ENCODE peak calls at places on chromosomes 7 and 10, in ten cellular contexts. K is GM13976, F is AG10803, V is Calu3, E is psoas muscle, L is cardiac fibroblast, T is neural progenitor cell, X is IMR-90, U is GM20000, Y is HFFc6. O is an unnamed sample.

GRCh38 chr10:78451592-78451991 is 417.9 kb downstream of the RPS24 start:
- DNase-seq in K (no peak), F (no peak), V (no peak), E (no peak), L (no peak), T (peak; percentile 69), X (peak; percentile 16), U (no peak), Y (no peak), O (no peak)

GRCh38 chr7:74039337-74039736 is 11.4 kb downstream of the ELN start:
- DNase-seq in K (no peak), F (no peak), V (no peak), E (peak; percentile 76), L (no peak), T (no peak), X (no peak), U (no peak), Y (no peak), O (peak; percentile 30)

GRCh38 chr10:60480865-60481563 is 91.3 kb upstream of the ANK3 start:
- DNase-seq in K (no peak), F (peak; percentile 87), V (peak; percentile 60), E (no peak), L (peak; percentile 89), T (no peak), X (peak; percentile 76), U (no peak), Y (peak; percentile 73), O (peak; percentile 97)

GRCh38 chr7:157558061-157558460 is 221.3 kb downstream of the DNAJB6 start:
- DNase-seq in K (no peak), F (no peak), V (no peak), E (no peak), L (no peak), T (no peak), X (no peak), U (no peak), Y (no peak), O (no peak)

GRCh38 chr10:116055252-116055918 is 217.6 kb downstream of the GFRA1 start:
- DNase-seq in K (no peak), F (no peak), V (no peak), E (peak; percentile 50), L (no peak), T (no peak), X (no peak), U (no peak), Y (no peak), O (no peak)

GRCh38 chr7:134827889-134828288 is 48.5 kb downstream of the CALD1 start:
- DNase-seq in K (no peak), F (peak; percentile 72), V (no peak), E (no peak), L (peak; percentile 96), T (no peak), X (peak; percentile 84), U (no peak), Y (no peak), O (no peak)

GRCh38 chr10:71719464-71720303 is at the start of gene C10orf105:
- DNase-seq in K (no peak), F (no peak), V (no peak), E (no peak), L (no peak), T (peak; percentile 74), X (no peak), U (no peak), Y (no peak), O (no peak)

GRCh38 chr10:132404169-132404880 is 7.3 kb downstream of the PWWP2B start:
- DNase-seq in K (no peak), F (no peak), V (no peak), E (peak; percentile 2), L (no peak), T (no peak), X (no peak), U (no peak), Y (no peak), O (no peak)

GRCh38 chr10:48468866-48469511 is 135.9 kb downstream of the ARHGAP22 start:
- DNase-seq in K (no peak), F (no peak), V (no peak), E (no peak), L (no peak), T (no peak), X (no peak), U (no peak), Y (no peak), O (no peak)

GRCh38 chr10:48470115-48470892 is 134.6 kb downstream of the ARHGAP22 start:
- DNase-seq in K (no peak), F (no peak), V (no peak), E (no peak), L (no peak), T (peak; percentile 62), X (peak; percentile 12), U (no peak), Y (no peak), O (no peak)

GRCh38 chr10:48469516-48470020 is 135.3 kb downstream of the ARHGAP22 start:
- DNase-seq in K (no peak), F (no peak), V (no peak), E (no peak), L (no peak), T (no peak), X (no peak), U (no peak), Y (no peak), O (no peak)

GRCh38 chr10:48472670-48473069 is 132.2 kb downstream of the ARHGAP22 start:
- DNase-seq in K (no peak), F (no peak), V (no peak), E (no peak), L (no peak), T (no peak), X (no peak), U (no peak), Y (no peak), O (no peak)

DNA sequence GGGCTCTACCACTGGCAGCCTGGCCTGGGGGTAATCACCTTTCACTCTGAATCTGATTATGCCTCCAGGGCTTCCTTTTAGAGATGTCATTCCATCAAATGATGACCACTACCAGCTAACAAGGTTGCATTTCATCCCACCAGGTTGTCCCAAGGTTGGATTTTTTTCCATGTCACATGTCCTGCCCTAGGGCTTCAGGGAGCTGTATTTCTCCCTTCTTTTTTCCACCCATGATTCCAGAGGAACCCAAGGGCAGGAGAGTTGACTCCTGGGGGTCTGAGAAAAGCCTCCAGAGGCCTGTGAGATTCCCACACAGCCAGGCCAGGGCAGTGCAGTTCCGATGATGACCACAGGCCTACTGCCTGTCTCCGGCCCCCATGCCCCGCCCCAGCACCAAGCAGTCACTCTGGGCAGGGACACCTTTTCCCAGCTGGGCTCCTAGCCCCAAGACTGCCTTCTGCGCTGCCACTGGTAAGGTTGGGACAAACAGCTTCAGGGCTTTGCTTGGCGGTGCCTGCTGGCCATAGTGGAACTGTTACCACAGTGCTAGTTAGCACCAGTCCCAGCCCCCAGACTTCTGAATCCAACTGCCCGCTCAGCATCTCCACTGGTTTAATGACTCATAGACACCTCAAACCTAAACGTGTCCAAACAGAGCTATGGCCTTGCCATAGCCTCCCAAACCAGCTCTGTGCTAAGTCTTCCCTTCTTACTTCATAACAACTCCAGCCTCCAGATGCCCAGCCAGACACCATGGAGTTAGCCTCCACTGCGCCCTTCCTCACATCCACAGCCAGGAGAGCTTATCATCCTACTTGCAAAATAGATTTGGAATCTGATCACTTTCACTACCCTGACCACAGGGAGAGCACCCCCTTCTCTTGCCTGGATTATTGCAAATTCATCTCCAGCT is 133.7 kb downstream of the ARHGAP22 start:
- DNase-seq in K (no peak), F (peak; percentile 33), V (no peak), E (no peak), L (peak; percentile 35), T (no peak), X (peak; percentile 68), U (no peak), Y (peak; percentile 62), O (peak; percentile 88)
- TF ChIP-seq CTCF in K (no peak), F (no peak), V (no peak), E (no peak), L (peak; percentile 10), T (no peak), X (no peak), U (no peak), Y (peak; percentile 55), O (peak; percentile 7)

GRCh38 chr10:117224036-117224430 is 16.9 kb upstream of the SLC18A2 start:
- DNase-seq in K (no peak), F (no peak), V (no peak), E (no peak), L (no peak), T (no peak), X (no peak), U (no peak), Y (no peak), O (no peak)

GRCh38 chr10:117228210-117228609 is 12.7 kb upstream of the SLC18A2 start:
- DNase-seq in K (no peak), F (no peak), V (no peak), E (no peak), L (no peak), T (no peak), X (no peak), U (no peak), Y (no peak), O (no peak)

GRCh38 chr10:117223413-117224035 is 17.4 kb upstream of the SLC18A2 start:
- DNase-seq in K (no peak), F (no peak), V (no peak), E (no peak), L (no peak), T (no peak), X (no peak), U (no peak), Y (no peak), O (no peak)

GRCh38 chr10:117224881-117225280 is 16.0 kb upstream of the SLC18A2 start:
- DNase-seq in K (no peak), F (no peak), V (no peak), E (no peak), L (no peak), T (no peak), X (no peak), U (no peak), Y (no peak), O (no peak)

DNA sequence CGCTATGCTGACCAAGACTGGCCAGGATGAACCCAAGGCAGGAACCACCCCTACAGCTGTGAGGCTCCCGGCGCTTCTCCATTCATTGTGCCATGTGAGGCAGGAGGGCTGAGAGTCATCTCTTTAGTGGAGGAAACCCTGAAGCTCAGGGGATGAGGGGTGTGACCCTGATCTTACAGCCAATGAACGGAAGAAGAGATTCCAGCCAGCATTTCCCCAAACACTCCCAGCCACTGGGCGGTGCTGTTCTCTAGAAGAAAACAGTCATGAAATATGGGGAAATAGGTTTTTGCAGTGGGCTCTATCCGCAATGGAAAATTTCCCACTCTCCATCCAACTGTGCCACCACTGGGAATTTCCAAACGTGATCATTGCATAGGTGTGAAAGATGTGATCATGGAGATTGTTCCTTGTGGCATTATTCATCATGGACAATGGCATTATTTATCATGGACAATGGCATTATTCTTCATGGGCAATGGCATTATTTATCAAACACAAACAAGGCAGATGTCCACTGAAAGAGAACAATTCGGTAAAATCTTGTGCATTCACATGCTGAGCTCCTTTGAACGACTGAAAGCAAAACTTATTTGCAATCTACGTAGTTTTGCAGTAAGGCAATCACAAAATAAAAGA is 14.0 kb upstream of the SLC18A2 start:
- DNase-seq in K (peak; percentile 53), F (peak; percentile 35), V (peak; percentile 28), E (no peak), L (peak; percentile 43), T (peak; percentile 53), X (no peak), U (peak; percentile 56), Y (peak; percentile 24), O (peak; percentile 64)
- TF ChIP-seq CTCF in K (peak; percentile 50), F (peak; percentile 68), V (peak; percentile 45), E (no peak), L (peak; percentile 54), T (peak; percentile 62), X (peak; percentile 43), U (peak; percentile 47), Y (peak; percentile 77), O (peak; percentile 38)

DNA sequence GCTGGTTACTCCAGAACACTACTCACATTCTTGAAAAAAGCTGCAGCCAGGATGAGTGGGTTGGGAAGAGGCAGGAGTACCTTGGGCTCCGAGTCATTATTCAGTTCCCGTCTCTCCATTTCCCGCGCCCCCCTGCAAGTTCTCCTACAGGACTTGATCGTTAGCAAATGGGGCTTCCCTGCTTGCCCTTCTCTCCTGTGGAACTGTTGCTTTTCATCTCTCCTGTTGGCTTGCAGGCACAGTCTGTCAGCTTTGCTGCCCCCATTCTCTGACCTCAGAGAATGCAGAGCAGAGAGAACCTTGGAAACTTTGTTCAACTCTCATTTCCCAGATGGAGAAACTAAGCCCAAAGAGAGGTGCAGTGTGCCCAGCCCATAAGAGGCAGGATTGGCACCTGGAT is 35.6 kb upstream of the LRRC4 start:
- DNase-seq in K (no peak), F (no peak), V (no peak), E (no peak), L (no peak), T (peak; percentile 36), X (no peak), U (no peak), Y (no peak), O (no peak)
- TF ChIP-seq CTCF in K (no peak), F (peak; percentile 13), V (no peak), E (no peak), L (no peak), T (peak; percentile 44), X (no peak), U (no peak), Y (peak; percentile 19), O (no peak)

GRCh38 chr7:138890782-138891445 is 90.3 kb downstream of the KIAA1549 start:
- DNase-seq in K (no peak), F (peak; percentile 90), V (peak; percentile 63), E (peak; percentile 23), L (no peak), T (no peak), X (peak; percentile 22), U (no peak), Y (peak; percentile 92), O (no peak)
- TF ChIP-seq CTCF in K (no peak), F (no peak), V (no peak), E (no peak), L (no peak), T (no peak), X (no peak), U (no peak), Y (no peak), O (no peak)

O was measured in MCF 10A.